ENCODE peak calls at places on chromosomes 12 and 14, in five cellular contexts. H is uterus, T is left lung, I is endodermal cell, M is left ventricle myocardium inferior. D is an unnamed sample.

GRCh38 chr12:54196396-54196795 is 7.6 kb upstream of the SMUG1 start:
- DNase-seq in H (no peak), T (no peak), I (no peak), M (no peak), D (no peak)

GRCh38 chr14:104429291-104429861 is 150.2 kb upstream of the C14orf180 start:
- DNase-seq in H (no peak), T (no peak), I (no peak), M (no peak), D (no peak)

GRCh38 chr12:49662998-49663843 is 39.9 kb downstream of the PRPF40B start:
- DNase-seq in H (peak; percentile 62), T (peak; percentile 81), I (peak; percentile 82), M (peak; percentile 80), D (peak; percentile 42)

GRCh38 chr14:95045836-95046430 is 111.4 kb downstream of the DICER1 start:
- DNase-seq in H (no peak), T (peak; percentile 18), I (peak; percentile 27), M (no peak), D (no peak)

GRCh38 chr12:104671407-104672095 is 214.8 kb downstream of the CHST11 start:
- DNase-seq in H (peak; percentile 76), T (peak; percentile 94), I (peak; percentile 81), M (peak; percentile 81), D (peak; percentile 58)

GRCh38 chr14:100692256-100692655 is 34.4 kb upstream of the DLK1 start:
- DNase-seq in H (no peak), T (no peak), I (no peak), M (no peak), D (no peak)

GRCh38 chr12:68499616-68500015 is 111.1 kb upstream of the RAP1B start:
- DNase-seq in H (no peak), T (no peak), I (no peak), M (no peak), D (no peak)

GRCh38 chr12:113131556-113131955 is 4.0 kb downstream of the RASAL1 start:
- DNase-seq in H (no peak), T (no peak), I (no peak), M (no peak), D (no peak)

GRCh38 chr12:2341051-2341751 is 288.4 kb downstream of the CACNA1C start:
- DNase-seq in H (no peak), T (no peak), I (peak; percentile 69), M (no peak), D (no peak)

GRCh38 chr14:93320489-93320888 is 12.3 kb downstream of the BTBD7 start:
- DNase-seq in H (no peak), T (no peak), I (no peak), M (no peak), D (no peak)

GRCh38 chr14:75566321-75566720 is 12.1 kb upstream of the FLVCR2 start:
- DNase-seq in H (no peak), T (no peak), I (no peak), M (no peak), D (peak; percentile 67)

GRCh38 chr14:49033131-49033530 is 553.0 kb downstream of the RPS29 start:
- DNase-seq in H (no peak), T (no peak), I (no peak), M (no peak), D (no peak)

GRCh38 chr12:108890208-108890607 is 10.3 kb downstream of the DAO start:
- DNase-seq in H (no peak), T (no peak), I (peak; percentile 92), M (no peak), D (no peak)

GRCh38 chr12:72274926-72275325 is 2.8 kb downstream of the TRHDE start:
- DNase-seq in H (peak; percentile 29), T (no peak), I (no peak), M (no peak), D (no peak)

GRCh38 chr14:76863724-76864407 is 37.7 kb downstream of the LRRC74A start:
- DNase-seq in H (peak; percentile 42), T (peak; percentile 73), I (no peak), M (peak; percentile 64), D (no peak)

GRCh38 chr12:122406701-122407154 is 15.7 kb downstream of the CLIP1 start:
- DNase-seq in H (no peak), T (no peak), I (no peak), M (no peak), D (no peak)

GRCh38 chr12:94674835-94675234 is 24.5 kb upstream of the TMCC3 start:
- DNase-seq in H (no peak), T (peak; percentile 73), I (peak; percentile 42), M (peak; percentile 34), D (no peak)

GRCh38 chr12:4069046-4070010 is 196.1 kb upstream of the PARP11 start:
- DNase-seq in H (no peak), T (no peak), I (no peak), M (no peak), D (no peak)

GRCh38 chr14:59688224-59689170 is 111.9 kb upstream of the CCDC175 start:
- DNase-seq in H (no peak), T (peak; percentile 34), I (peak; percentile 91), M (no peak), D (no peak)

GRCh38 chr14:89695846-89696245 is 258.7 kb downstream of the EFCAB11 start:
- DNase-seq in H (no peak), T (no peak), I (no peak), M (no peak), D (no peak)

GRCh38 chr14:59161571-59162175 is 26.8 kb upstream of the DAAM1 start:
- DNase-seq in H (peak; percentile 20), T (no peak), I (no peak), M (no peak), D (no peak)

GRCh38 chr12:27319394-27319793 is 13.2 kb upstream of the BMAL2 start:
- DNase-seq in H (no peak), T (no peak), I (no peak), M (no peak), D (no peak)

GRCh38 chr14:72075649-72076334 is 143.6 kb downstream of the RGS6 start:
- DNase-seq in H (no peak), T (no peak), I (peak; percentile 54), M (no peak), D (no peak)

GRCh38 chr12:108683906-108684556 is 47.3 kb downstream of the CORO1C start:
- DNase-seq in H (no peak), T (no peak), I (no peak), M (no peak), D (no peak)

GRCh38 chr14:22200977-22201605 is 387.9 kb downstream of the DAD1 start:
- DNase-seq in H (no peak), T (no peak), I (no peak), M (no peak), D (no peak)

GRCh38 chr14:70943838-70944237 is 36.6 kb downstream of the PCNX1 start:
- DNase-seq in H (no peak), T (no peak), I (no peak), M (no peak), D (no peak)

GRCh38 chr14:103391048-103391447 is 5.8 kb downstream of the MARK3 start:
- DNase-seq in H (no peak), T (no peak), I (no peak), M (no peak), D (no peak)

GRCh38 chr12:111462134-111462821 is 56.6 kb downstream of the SH2B3 start:
- DNase-seq in H (no peak), T (no peak), I (no peak), M (no peak), D (no peak)

GRCh38 chr14:90274808-90275454 is 18.6 kb downstream of the PSMC1 start:
- DNase-seq in H (no peak), T (no peak), I (no peak), M (no peak), D (no peak)

GRCh38 chr12:34607520-34608195 is 585.4 kb downstream of the ALG10 start:
- DNase-seq in H (peak; percentile 5), T (no peak), I (no peak), M (no peak), D (no peak)
- H3K9me3 ChIP-seq in H (peaks cover 8% of the 10 kb centered on the region), T (peaks cover 85% of the 10 kb centered on the region), I (peaks cover 5% of the 10 kb centered on the region), M (peaks cover 86% of the 10 kb centered on the region), D (no peaks in the 10 kb centered on the region)

DNA sequence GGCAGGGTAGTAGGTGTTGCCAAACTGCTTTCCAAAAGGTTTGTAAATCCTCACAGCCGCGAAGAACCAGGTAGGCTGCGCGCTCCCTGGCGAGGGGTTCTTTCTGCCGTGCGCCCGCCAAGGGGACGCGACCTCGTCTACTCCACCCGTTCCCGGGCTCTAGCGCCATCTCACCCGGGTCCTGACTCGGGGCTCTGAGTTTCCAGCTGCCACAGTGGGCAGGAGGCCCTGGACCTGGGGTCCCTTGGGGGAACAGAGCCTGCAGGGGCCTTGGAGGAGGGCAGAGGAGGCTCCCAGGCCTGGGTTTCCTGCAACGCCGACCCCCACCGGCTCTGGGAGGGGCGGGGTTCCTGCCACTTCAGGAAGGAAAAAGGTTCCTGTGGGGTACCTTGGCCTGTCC is 706 bp downstream of the ANHX start:
- DNase-seq in H (no peak), T (no peak), I (no peak), M (no peak), D (no peak)
- H3K9me3 ChIP-seq in H (no peaks in the 10 kb centered on the region), T (peaks cover 86% of the 10 kb centered on the region), I (peaks cover 46% of the 10 kb centered on the region), M (peaks cover 18% of the 10 kb centered on the region), D (peaks cover 3% of the 10 kb centered on the region)

GRCh38 chr12:34390846-34391700 is 368.8 kb downstream of the ALG10 start:
- DNase-seq in H (no peak), T (peak; percentile 17), I (peak; percentile 10), M (peak; percentile 5), D (no peak)

GRCh38 chr12:34393821-34394150 is 371.5 kb downstream of the ALG10 start:
- DNase-seq in H (no peak), T (no peak), I (no peak), M (peak; percentile 5), D (no peak)

GRCh38 chr12:34393086-34393820 is 371.0 kb downstream of the ALG10 start:
- DNase-seq in H (no peak), T (peak; percentile 15), I (peak; percentile 30), M (peak; percentile 7), D (peak; percentile 4)

GRCh38 chr12:34391771-34392581 is 369.7 kb downstream of the ALG10 start:
- DNase-seq in H (no peak), T (peak; percentile 0), I (peak; percentile 23), M (peak; percentile 3), D (peak; percentile 6)

GRCh38 chr12:34392741-34393085 is 370.4 kb downstream of the ALG10 start:
- DNase-seq in H (no peak), T (no peak), I (no peak), M (peak; percentile 3), D (no peak)
- H3K9me3 ChIP-seq in H (no peaks in the 10 kb centered on the region), T (peaks cover 100% of the 10 kb centered on the region), I (peaks cover 29% of the 10 kb centered on the region), M (peaks cover 51% of the 10 kb centered on the region), D (no peaks in the 10 kb centered on the region)

GRCh38 chr12:132360906-132361777 is 31.8 kb upstream of the GALNT9 start:
- DNase-seq in H (no peak), T (peak; percentile 18), I (no peak), M (peak; percentile 11), D (no peak)

GRCh38 chr12:132357623-132358186 is 28.3 kb upstream of the GALNT9 start:
- DNase-seq in H (no peak), T (no peak), I (no peak), M (peak; percentile 5), D (no peak)

GRCh38 chr12:132356686-132357622 is 27.6 kb upstream of the GALNT9 start:
- DNase-seq in H (no peak), T (no peak), I (peak; percentile 92), M (peak; percentile 30), D (no peak)

GRCh38 chr12:132359971-132360370 is 30.6 kb upstream of the GALNT9 start:
- DNase-seq in H (no peak), T (no peak), I (no peak), M (peak; percentile 8), D (no peak)

DNA sequence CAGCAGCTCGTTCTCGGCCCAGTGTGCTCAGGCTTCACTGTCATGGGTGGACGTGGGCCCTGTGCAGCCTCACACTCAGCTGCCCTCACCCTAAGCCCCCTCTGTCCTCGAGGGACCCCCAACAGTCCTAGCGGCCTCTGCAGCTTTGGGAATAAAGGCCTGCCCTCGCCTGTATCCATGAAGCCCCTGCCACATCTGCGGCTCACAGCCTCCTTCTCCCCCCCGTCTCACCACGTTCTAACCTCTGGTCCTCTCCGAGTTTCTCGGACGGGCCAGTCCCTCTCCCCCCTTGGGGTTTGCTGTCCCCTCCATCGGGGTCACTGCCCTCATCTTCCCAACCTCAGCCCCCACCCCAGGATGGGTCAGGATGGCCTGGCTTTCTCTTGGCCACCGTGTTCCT is 30.2 kb upstream of the GALNT9 start:
- DNase-seq in H (no peak), T (no peak), I (no peak), M (no peak), D (no peak)
- H3K9me3 ChIP-seq in H (no peaks in the 10 kb centered on the region), T (peaks cover 6% of the 10 kb centered on the region), I (peaks cover 45% of the 10 kb centered on the region), M (peaks cover 11% of the 10 kb centered on the region), D (no peaks in the 10 kb centered on the region)

D was measured in T-helper 17 cell.